ENCODE peak calls at places on chromosomes 11 and 22, in four cellular contexts. R is HepG2, W is GM23338, F is fibroblast of lung. M is an unnamed sample.
A peak's percentile ranks its signal among the peaks of the same experiment; 100 is the strongest.

GRCh38 chr11:131975624-131976420 is 605.4 kb downstream of the NTM start:
- DNase-seq in R (no peak), W (no peak), F (no peak), M (no peak)

GRCh38 chr22:30984317-30984716 is 15.3 kb downstream of the TUG1 start:
- DNase-seq in R (peak; percentile 71), W (no peak), F (no peak), M (no peak)

GRCh38 chr11:61369372-61370348 is 7.5 kb downstream of the TMEM138 start:
- DNase-seq in R (peak; percentile 76), W (no peak), F (peak; percentile 93), M (peak; percentile 100)

GRCh38 chr11:119484741-119485605 is 62.0 kb upstream of the THY1 start:
- DNase-seq in R (no peak), W (peak; percentile 77), F (no peak), M (no peak)

GRCh38 chr11:34405079-34405858 is 33.5 kb upstream of the CAT start:
- DNase-seq in R (no peak), W (no peak), F (peak; percentile 45), M (peak; percentile 26)

GRCh38 chr11:58513747-58514367 is 6.0 kb upstream of the OR5B21 start:
- DNase-seq in R (peak; percentile 51), W (peak; percentile 84), F (peak; percentile 74), M (peak; percentile 64)

GRCh38 chr22:36563444-36563843 is 34.5 kb upstream of the EIF3D start:
- DNase-seq in R (no peak), W (no peak), F (no peak), M (no peak)

GRCh38 chr11:19134004-19134403 is 17.0 kb downstream of the ZDHHC13 start:
- DNase-seq in R (no peak), W (no peak), F (no peak), M (no peak)

GRCh38 chr22:45879552-45879949 is 97.4 kb downstream of the WNT7B start:
- DNase-seq in R (no peak), W (no peak), F (no peak), M (no peak)

DNA sequence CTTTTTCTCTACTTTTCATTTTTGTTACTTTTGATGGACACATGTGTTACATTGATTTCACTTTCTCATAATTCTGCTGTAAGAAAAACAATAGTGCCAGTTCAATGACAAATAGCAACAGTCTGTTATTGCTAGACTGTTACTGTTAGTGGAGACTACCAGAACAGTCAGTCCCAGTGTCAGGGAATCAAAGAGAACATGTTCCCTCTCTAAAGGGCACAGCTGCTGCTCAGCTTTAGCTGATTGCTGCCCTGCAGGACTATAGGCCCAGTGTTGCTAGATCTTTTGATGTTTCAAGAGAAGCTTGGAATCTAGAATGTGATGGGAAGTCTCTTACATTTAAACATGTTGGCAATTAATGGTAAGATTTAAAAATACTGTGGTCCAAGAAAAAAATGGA is 3.4 kb downstream of the BIRC3 start:
- DNase-seq in R (no peak), W (no peak), F (no peak), M (no peak)
- H3K4me2 ChIP-seq in R (no peak overlapping the region), W (no peak overlapping the region), F (no peak overlapping the region), M (no peak overlapping the region)

GRCh38 chr22:50600967-50601668 is 525 bp downstream of the MAPK8IP2 start:
- DNase-seq in R (no peak), W (no peak), F (no peak), M (no peak)
- TF ChIP-seq EZH2 in R (no peak), W (peak; percentile 69), F (no peak), M (no peak)

GRCh38 chr11:73197348-73197747 is 20.7 kb upstream of the P2RY2 start:
- DNase-seq in R (no peak), W (no peak), F (no peak), M (no peak)
- H3K4me2 ChIP-seq in R (no peak overlapping the region), W (no peak overlapping the region), F (no peak overlapping the region), M (no peak overlapping the region)

DNA sequence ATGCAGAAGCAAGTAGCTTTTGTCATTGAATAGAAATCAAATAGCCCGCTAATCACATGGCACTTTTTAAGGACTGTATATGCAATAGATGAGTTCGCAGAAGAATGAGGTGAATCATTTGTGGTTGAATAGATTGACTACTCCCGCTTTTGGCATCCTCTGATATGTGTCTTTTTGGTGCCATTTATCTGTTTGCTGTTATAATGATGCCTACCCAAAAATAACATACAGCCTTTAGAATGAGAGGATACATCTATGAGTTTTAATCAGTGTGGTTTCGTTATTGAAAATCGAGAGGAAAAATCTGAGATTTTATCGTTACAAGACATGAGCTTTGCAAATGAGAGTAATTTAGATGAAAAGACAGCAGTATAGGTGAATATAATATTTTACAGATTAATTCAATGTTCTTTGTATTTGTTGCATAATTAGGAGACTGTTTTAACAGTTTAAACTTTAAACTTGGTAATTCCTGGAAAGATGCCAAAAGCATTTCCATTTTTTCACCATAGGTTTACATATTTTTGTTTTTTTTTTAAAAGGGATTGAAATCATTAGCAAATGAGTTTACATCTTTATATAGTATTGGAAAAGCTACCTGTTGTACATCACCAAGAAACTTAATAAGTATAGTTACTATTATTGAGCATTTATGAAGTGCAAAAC is 1.8 kb downstream of the PDE3B start:
- DNase-seq in R (peak; percentile 28), W (no peak), F (peak; percentile 52), M (peak; percentile 1)
- TF ChIP-seq EZH2 in R (no peak), W (no peak), F (no peak), M (no peak)